ENCODE peak calls at places on chromosomes 16 and 17, in seven cellular contexts. One of them, this sample, is unnamed.

GRCh38 chr16:47377156-47377555 is 83.7 kb downstream of the ITFG1 start:
- DNase-seq in stomach: no peak
- DNase-seq in tibial nerve: no peak
- DNase-seq in ovary: no peak
- DNase-seq in K562: no peak
- DNase-seq in H1: no peak
- DNase-seq in suprapubic skin: no peak
- DNase-seq in this sample: no peak

GRCh38 chr17:40062347-40063033 is at the start of gene THRA:
- DNase-seq in suprapubic skin: peak; percentile 77
- DNase-seq in K562: peak; percentile 88
- DNase-seq in H1: peak; percentile 54
- DNase-seq in stomach: peak; percentile 78
- DNase-seq in tibial nerve: peak; percentile 55
- DNase-seq in ovary: peak; percentile 81
- DNase-seq in this sample: peak; percentile 95

GRCh38 chr17:73286863-73287296 is 24.9 kb downstream of the CDC42EP4 start:
- DNase-seq in stomach: no peak
- DNase-seq in tibial nerve: no peak
- DNase-seq in suprapubic skin: no peak
- DNase-seq in K562: no peak
- DNase-seq in H1: no peak
- DNase-seq in ovary: no peak
- DNase-seq in this sample: no peak

GRCh38 chr16:88959022-88959421 is 18.0 kb downstream of the CBFA2T3 start:
- DNase-seq in H1: no peak
- DNase-seq in ovary: no peak
- DNase-seq in tibial nerve: no peak
- DNase-seq in stomach: no peak
- DNase-seq in K562: no peak
- DNase-seq in suprapubic skin: no peak
- DNase-seq in this sample: peak; percentile 75

GRCh38 chr17:12739500-12739899 is 49.8 kb upstream of the ARHGAP44 start:
- DNase-seq in ovary: no peak
- DNase-seq in stomach: no peak
- DNase-seq in K562: no peak
- DNase-seq in tibial nerve: no peak
- DNase-seq in H1: no peak
- DNase-seq in suprapubic skin: no peak
- DNase-seq in this sample: no peak

GRCh38 chr16:66549284-66550131 is at the start of gene TK2:
- DNase-seq in suprapubic skin: peak; percentile 76
- DNase-seq in ovary: peak; percentile 83
- DNase-seq in stomach: peak; percentile 75
- DNase-seq in tibial nerve: peak; percentile 28
- DNase-seq in K562: peak; percentile 74
- DNase-seq in H1: peak; percentile 80
- DNase-seq in this sample: peak; percentile 93

GRCh38 chr16:89723279-89724250 is 2.2 kb downstream of the ZNF276 start:
- DNase-seq in stomach: peak; percentile 45
- DNase-seq in tibial nerve: peak; percentile 70
- DNase-seq in suprapubic skin: no peak
- DNase-seq in K562: no peak
- DNase-seq in ovary: no peak
- DNase-seq in H1: no peak
- DNase-seq in this sample: peak; percentile 41

GRCh38 chr17:17870292-17870691 is 33.5 kb upstream of the SREBF1 start:
- DNase-seq in stomach: no peak
- DNase-seq in suprapubic skin: no peak
- DNase-seq in tibial nerve: no peak
- DNase-seq in ovary: no peak
- DNase-seq in K562: no peak
- DNase-seq in H1: no peak
- DNase-seq in this sample: no peak

GRCh38 chr17:6420173-6420641 is 14.7 kb downstream of the AIPL1 start:
- DNase-seq in ovary: no peak
- DNase-seq in tibial nerve: no peak
- DNase-seq in stomach: no peak
- DNase-seq in K562: no peak
- DNase-seq in suprapubic skin: no peak
- DNase-seq in H1: peak; percentile 76
- DNase-seq in this sample: no peak

GRCh38 chr16:47142469-47143328 is 1.0 kb downstream of the NETO2 start:
- DNase-seq in suprapubic skin: no peak
- DNase-seq in ovary: peak; percentile 36
- DNase-seq in H1: no peak
- DNase-seq in tibial nerve: no peak
- DNase-seq in K562: peak; percentile 59
- DNase-seq in stomach: peak; percentile 29
- DNase-seq in this sample: peak; percentile 88

GRCh38 chr17:72985882-72986720 is 106.4 kb downstream of the SLC39A11 start:
- DNase-seq in stomach: peak; percentile 75
- DNase-seq in suprapubic skin: peak; percentile 69
- DNase-seq in tibial nerve: peak; percentile 37
- DNase-seq in K562: peak; percentile 85
- DNase-seq in ovary: no peak
- DNase-seq in H1: peak; percentile 84
- DNase-seq in this sample: peak; percentile 66

GRCh38 chr17:69179227-69179952 is 37.7 kb upstream of the ABCA6 start:
- DNase-seq in tibial nerve: no peak
- DNase-seq in suprapubic skin: no peak
- DNase-seq in H1: no peak
- DNase-seq in K562: no peak
- DNase-seq in ovary: no peak
- DNase-seq in stomach: peak; percentile 71
- DNase-seq in this sample: no peak

GRCh38 chr17:72640415-72641165 is 451.9 kb downstream of the SLC39A11 start:
- DNase-seq in K562: no peak
- DNase-seq in stomach: peak; percentile 89
- DNase-seq in suprapubic skin: no peak
- DNase-seq in ovary: no peak
- DNase-seq in tibial nerve: no peak
- DNase-seq in H1: no peak
- DNase-seq in this sample: peak; percentile 87

GRCh38 chr17:82892869-82893565 is 53.2 kb upstream of the ZNF750 start:
- DNase-seq in K562: no peak
- DNase-seq in stomach: peak; percentile 77
- DNase-seq in suprapubic skin: no peak
- DNase-seq in H1: no peak
- DNase-seq in tibial nerve: no peak
- DNase-seq in ovary: no peak
- DNase-seq in this sample: peak; percentile 78

GRCh38 chr16:22352119-22352518 is 22.3 kb downstream of the CDR2 start:
- DNase-seq in K562: no peak
- DNase-seq in stomach: no peak
- DNase-seq in suprapubic skin: no peak
- DNase-seq in ovary: no peak
- DNase-seq in H1: no peak
- DNase-seq in tibial nerve: no peak
- DNase-seq in this sample: no peak

GRCh38 chr17:42842286-42842685 is 2.1 kb upstream of the AOC2 start:
- DNase-seq in H1: no peak
- DNase-seq in K562: no peak
- DNase-seq in suprapubic skin: no peak
- DNase-seq in ovary: no peak
- DNase-seq in stomach: no peak
- DNase-seq in tibial nerve: no peak
- DNase-seq in this sample: no peak

GRCh38 chr16:84724619-84725307 is 25.0 kb downstream of the USP10 start:
- DNase-seq in H1: no peak
- DNase-seq in ovary: no peak
- DNase-seq in suprapubic skin: no peak
- DNase-seq in K562: no peak
- DNase-seq in stomach: no peak
- DNase-seq in tibial nerve: no peak
- DNase-seq in this sample: no peak

GRCh38 chr17:17944253-17944652 is 27.9 kb downstream of the TOM1L2 start:
- DNase-seq in ovary: no peak
- DNase-seq in K562: no peak
- DNase-seq in stomach: no peak
- DNase-seq in suprapubic skin: no peak
- DNase-seq in H1: no peak
- DNase-seq in tibial nerve: no peak
- DNase-seq in this sample: no peak

GRCh38 chr17:7883781-7884386 is 4.7 kb upstream of the CHD3 start:
- DNase-seq in K562: peak; percentile 34
- DNase-seq in H1: no peak
- DNase-seq in ovary: no peak
- DNase-seq in tibial nerve: no peak
- DNase-seq in suprapubic skin: no peak
- DNase-seq in stomach: no peak
- DNase-seq in this sample: no peak

GRCh38 chr17:77025781-77026180 is 115.0 kb upstream of the SEC14L1 start:
- DNase-seq in suprapubic skin: no peak
- DNase-seq in tibial nerve: no peak
- DNase-seq in stomach: no peak
- DNase-seq in ovary: no peak
- DNase-seq in H1: no peak
- DNase-seq in K562: no peak
- DNase-seq in this sample: no peak

GRCh38 chr17:31724026-31724425 is 135.0 kb downstream of the COPRS start:
- DNase-seq in ovary: no peak
- DNase-seq in tibial nerve: no peak
- DNase-seq in stomach: no peak
- DNase-seq in K562: no peak
- DNase-seq in suprapubic skin: no peak
- DNase-seq in H1: peak; percentile 20
- DNase-seq in this sample: no peak

GRCh38 chr17:34542700-34543336 is 36.6 kb upstream of the TMEM132E start:
- DNase-seq in K562: peak; percentile 43
- DNase-seq in suprapubic skin: no peak
- DNase-seq in stomach: peak; percentile 27
- DNase-seq in ovary: no peak
- DNase-seq in H1: peak; percentile 89
- DNase-seq in tibial nerve: no peak
- DNase-seq in this sample: no peak

GRCh38 chr16:50154369-50154947 is 1.4 kb downstream of the TENT4B start:
- DNase-seq in stomach: no peak
- DNase-seq in K562: peak; percentile 27
- DNase-seq in suprapubic skin: peak; percentile 34
- DNase-seq in ovary: no peak
- DNase-seq in tibial nerve: no peak
- DNase-seq in H1: no peak
- DNase-seq in this sample: peak; percentile 25

GRCh38 chr17:20896153-20896649 is 146.6 kb downstream of the USP22 start:
- DNase-seq in tibial nerve: no peak
- DNase-seq in suprapubic skin: no peak
- DNase-seq in ovary: peak; percentile 62
- DNase-seq in K562: no peak
- DNase-seq in H1: no peak
- DNase-seq in stomach: peak; percentile 38
- DNase-seq in this sample: no peak

GRCh38 chr17:57369509-57369945 is 113.2 kb downstream of the MSI2 start:
- DNase-seq in tibial nerve: no peak
- DNase-seq in suprapubic skin: no peak
- DNase-seq in H1: no peak
- DNase-seq in ovary: no peak
- DNase-seq in K562: no peak
- DNase-seq in stomach: no peak
- DNase-seq in this sample: no peak
- TF ChIP-seq POLR2A in tibial nerve: no peak
- TF ChIP-seq POLR2A in suprapubic skin: no peak
- TF ChIP-seq POLR2A in H1: no peak
- TF ChIP-seq POLR2A in ovary: no peak
- TF ChIP-seq POLR2A in K562: no peak
- TF ChIP-seq POLR2A in stomach: no peak
- TF ChIP-seq POLR2A in this sample: no peak

GRCh38 chr16:85983606-85984005 is 84.6 kb downstream of the IRF8 start:
- DNase-seq in tibial nerve: no peak
- DNase-seq in K562: no peak
- DNase-seq in stomach: no peak
- DNase-seq in suprapubic skin: peak; percentile 46
- DNase-seq in H1: no peak
- DNase-seq in ovary: no peak
- DNase-seq in this sample: no peak
- H3K4me3 ChIP-seq in tibial nerve: no peak overlapping the region
- H3K4me3 ChIP-seq in K562: no peak overlapping the region
- H3K4me3 ChIP-seq in stomach: no peak overlapping the region
- H3K4me3 ChIP-seq in suprapubic skin: no peak overlapping the region
- H3K4me3 ChIP-seq in H1: no peak overlapping the region
- H3K4me3 ChIP-seq in ovary: no peak overlapping the region
- H3K4me3 ChIP-seq in this sample: no peak overlapping the region

DNA sequence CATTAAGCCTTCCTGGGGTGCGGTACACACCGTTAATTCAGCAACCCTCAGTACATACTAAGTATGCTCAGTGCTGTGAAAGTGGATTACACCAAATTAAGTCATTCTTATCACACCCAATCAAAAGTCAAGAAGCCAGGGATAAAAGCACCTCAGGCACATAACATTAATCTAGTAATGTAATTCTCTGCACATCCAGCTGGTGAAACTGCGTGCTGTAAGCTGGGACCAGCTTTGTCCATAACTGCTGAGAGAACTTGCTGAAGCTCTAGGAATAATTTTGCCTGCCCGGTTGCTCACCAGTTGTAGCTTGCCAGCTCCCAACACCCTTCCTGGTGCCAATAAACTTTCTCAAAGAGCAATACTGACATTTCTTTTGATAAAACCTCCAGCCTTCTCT is 44.9 kb downstream of the SLC47A1 start:
- DNase-seq in tibial nerve: no peak
- DNase-seq in stomach: no peak
- DNase-seq in ovary: no peak
- DNase-seq in H1: no peak
- DNase-seq in suprapubic skin: no peak
- DNase-seq in K562: no peak
- DNase-seq in this sample: no peak
- TF ChIP-seq EP300 in tibial nerve: no peak
- TF ChIP-seq EP300 in stomach: no peak
- TF ChIP-seq EP300 in ovary: no peak
- TF ChIP-seq EP300 in H1: no peak
- TF ChIP-seq EP300 in suprapubic skin: no peak
- TF ChIP-seq EP300 in K562: no peak
- TF ChIP-seq EP300 in this sample: no peak

DNA sequence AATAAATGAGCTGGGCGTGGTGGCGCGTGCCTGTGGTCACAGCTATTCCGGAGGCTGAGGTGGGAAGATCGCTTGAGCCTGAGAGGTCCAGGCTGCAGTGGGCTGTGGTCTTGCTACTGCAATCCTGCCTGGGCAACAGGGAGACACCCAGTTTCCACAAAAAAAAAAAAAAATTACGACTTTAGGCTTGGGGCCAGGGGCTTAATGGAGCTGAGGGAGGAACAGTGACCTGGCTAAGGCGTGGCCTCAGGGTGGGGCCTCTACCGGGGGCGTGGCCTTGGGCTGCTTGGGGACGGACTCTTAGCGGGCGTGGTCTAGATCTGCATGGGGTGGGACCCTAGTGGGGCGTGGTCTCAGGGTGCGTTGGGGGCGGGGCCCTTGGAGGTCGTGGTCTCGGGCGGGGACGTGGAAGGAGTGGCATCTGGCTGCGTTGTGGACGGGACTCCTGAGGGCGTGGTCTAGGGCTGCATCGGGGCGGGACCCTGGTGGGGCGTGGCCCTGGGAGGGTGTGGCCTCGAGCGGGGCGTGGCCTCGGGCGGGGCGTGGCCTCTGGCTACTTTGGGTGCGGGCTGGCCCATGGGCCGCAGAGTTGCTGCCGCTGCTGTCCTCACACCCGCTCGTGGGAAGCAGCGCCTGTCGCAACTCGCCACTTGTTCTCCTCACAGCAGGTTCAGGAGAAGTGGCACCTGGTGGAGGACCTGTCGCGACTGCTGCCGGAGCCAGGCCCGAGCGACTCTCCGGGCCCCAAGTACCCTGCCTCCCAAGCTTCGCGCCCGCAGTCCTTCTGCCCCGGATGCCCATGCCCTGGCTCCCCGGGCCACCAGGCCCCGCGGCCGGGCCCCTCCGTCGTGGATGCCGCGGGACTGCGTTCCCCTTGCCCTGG is 5.8 kb upstream of the C17orf99 start:
- DNase-seq in ovary: peak; percentile 70
- DNase-seq in H1: peak; percentile 100
- DNase-seq in suprapubic skin: peak; percentile 97
- DNase-seq in stomach: peak; percentile 96
- DNase-seq in K562: peak; percentile 98
- DNase-seq in tibial nerve: peak; percentile 86
- DNase-seq in this sample: peak; percentile 100
- TF ChIP-seq POLR2A in ovary: no peak
- TF ChIP-seq POLR2A in H1: peak; percentile 60
- TF ChIP-seq POLR2A in suprapubic skin: peak; percentile 33
- TF ChIP-seq POLR2A in stomach: no peak
- TF ChIP-seq POLR2A in K562: peak; percentile 80
- TF ChIP-seq POLR2A in tibial nerve: no peak
- TF ChIP-seq POLR2A in this sample: peak; percentile 89

This sample was measured in upper lobe of left lung.